ENCODE peak calls at places on chromosomes 7 and 10, in seven cellular contexts. P, I, D, G, A, X and U are unnamed samples.

GRCh38 chr10:30103595-30104310 is 44.4 kb upstream of the JCAD start:
- DNase-seq in P (no peak), I (no peak), D (no peak), G (no peak), A (no peak), X (no peak), U (no peak)

GRCh38 chr10:44907576-44907975 is 3.6 kb upstream of the TMEM72 start:
- DNase-seq in P (no peak), I (no peak), D (no peak), G (no peak), A (no peak), X (no peak), U (no peak)

GRCh38 chr10:110426294-110427153 is 71.2 kb upstream of the DUSP5 start:
- DNase-seq in P (no peak), I (no peak), D (no peak), G (no peak), A (no peak), X (no peak), U (no peak)

GRCh38 chr7:84102213-84102612 is 92.4 kb downstream of the SEMA3A start:
- DNase-seq in P (no peak), I (peak; percentile 67), D (no peak), G (no peak), A (no peak), X (no peak), U (no peak)

GRCh38 chr7:115679976-115680375 is 350.6 kb downstream of the TFEC start:
- DNase-seq in P (no peak), I (peak; percentile 29), D (no peak), G (peak; percentile 70), A (peak; percentile 56), X (no peak), U (no peak)

GRCh38 chr7:151008511-151009323 is 15.6 kb downstream of the ATG9B start:
- DNase-seq in P (no peak), I (no peak), D (peak; percentile 64), G (peak; percentile 97), A (peak; percentile 71), X (no peak), U (no peak)

GRCh38 chr7:94394399-94395140 is at the start of gene COL1A2:
- DNase-seq in P (peak; percentile 58), I (no peak), D (peak; percentile 69), G (peak; percentile 90), A (peak; percentile 52), X (peak; percentile 6), U (peak; percentile 32)

GRCh38 chr10:29618341-29619171 is 16.2 kb downstream of the SVIL start:
- DNase-seq in P (no peak), I (peak; percentile 81), D (no peak), G (peak; percentile 70), A (peak; percentile 75), X (no peak), U (no peak)

GRCh38 chr7:134707663-134708383 is 61.2 kb downstream of the BPGM start:
- DNase-seq in P (no peak), I (no peak), D (no peak), G (no peak), A (no peak), X (no peak), U (no peak)

GRCh38 chr10:77643795-77644468 is 6.3 kb upstream of the KCNMA1 start:
- DNase-seq in P (no peak), I (peak; percentile 60), D (peak; percentile 38), G (peak; percentile 81), A (peak; percentile 32), X (no peak), U (peak; percentile 40)

GRCh38 chr10:21399392-21400015 is 126.0 kb downstream of the SKIDA1 start:
- DNase-seq in P (no peak), I (peak; percentile 84), D (no peak), G (no peak), A (no peak), X (no peak), U (no peak)

GRCh38 chr7:6250364-6250833 is 22.0 kb downstream of the CYTH3 start:
- DNase-seq in P (no peak), I (peak; percentile 95), D (no peak), G (no peak), A (no peak), X (no peak), U (no peak)

GRCh38 chr7:36670585-36671431 is 53.5 kb downstream of the AOAH start:
- DNase-seq in P (no peak), I (peak; percentile 76), D (peak; percentile 32), G (peak; percentile 91), A (peak; percentile 82), X (peak; percentile 3), U (peak; percentile 64)

GRCh38 chr10:65570143-65571010 is 1355.5 kb upstream of the LRRTM3 start:
- DNase-seq in P (no peak), I (peak; percentile 36), D (peak; percentile 19), G (peak; percentile 91), A (peak; percentile 72), X (no peak), U (peak; percentile 29)

GRCh38 chr7:47188653-47189315 is 393.1 kb downstream of the TNS3 start:
- DNase-seq in P (no peak), I (no peak), D (no peak), G (no peak), A (no peak), X (no peak), U (no peak)

GRCh38 chr7:151623766-151624165 is 104.1 kb upstream of the RHEB start:
- DNase-seq in P (no peak), I (no peak), D (no peak), G (no peak), A (no peak), X (no peak), U (no peak)

GRCh38 chr7:120959929-120960484 is 9.4 kb downstream of the ING3 start:
- DNase-seq in P (no peak), I (no peak), D (no peak), G (no peak), A (no peak), X (no peak), U (no peak)

GRCh38 chr7:44486693-44487092 is 3.8 kb downstream of the NUDCD3 start:
- DNase-seq in P (no peak), I (peak; percentile 65), D (peak; percentile 63), G (no peak), A (peak; percentile 40), X (no peak), U (peak; percentile 28)

GRCh38 chr7:105581066-105581811 is at the start of gene EFCAB10:
- DNase-seq in P (no peak), I (peak; percentile 31), D (peak; percentile 53), G (peak; percentile 99), A (peak; percentile 64), X (no peak), U (peak; percentile 70)

GRCh38 chr10:119656760-119657159 is 5.6 kb downstream of the BAG3 start:
- DNase-seq in P (no peak), I (no peak), D (no peak), G (no peak), A (no peak), X (no peak), U (no peak)
- H3K4me1 ChIP-seq in P (peaks cover 85% of the 10 kb centered on the region), I (peaks cover 68% of the 10 kb centered on the region), D (peaks cover 78% of the 10 kb centered on the region), G (peaks cover 51% of the 10 kb centered on the region), A (no peaks in the 10 kb centered on the region), X (peaks cover 92% of the 10 kb centered on the region), U (peaks cover 75% of the 10 kb centered on the region)

GRCh38 chr10:48209246-48209645 is 65.2 kb downstream of the FRMPD2 start:
- DNase-seq in P (no peak), I (no peak), D (no peak), G (no peak), A (no peak), X (no peak), U (no peak)

GRCh38 chr10:48205918-48206317 is 68.6 kb downstream of the FRMPD2 start:
- DNase-seq in P (no peak), I (peak; percentile 7), D (peak; percentile 47), G (no peak), A (no peak), X (no peak), U (no peak)

GRCh38 chr10:48206470-48207250 is 67.8 kb downstream of the FRMPD2 start:
- DNase-seq in P (no peak), I (no peak), D (peak; percentile 37), G (no peak), A (no peak), X (no peak), U (no peak)

GRCh38 chr10:48210391-48210790 is 64.1 kb downstream of the FRMPD2 start:
- DNase-seq in P (no peak), I (no peak), D (no peak), G (no peak), A (no peak), X (no peak), U (no peak)

DNA sequence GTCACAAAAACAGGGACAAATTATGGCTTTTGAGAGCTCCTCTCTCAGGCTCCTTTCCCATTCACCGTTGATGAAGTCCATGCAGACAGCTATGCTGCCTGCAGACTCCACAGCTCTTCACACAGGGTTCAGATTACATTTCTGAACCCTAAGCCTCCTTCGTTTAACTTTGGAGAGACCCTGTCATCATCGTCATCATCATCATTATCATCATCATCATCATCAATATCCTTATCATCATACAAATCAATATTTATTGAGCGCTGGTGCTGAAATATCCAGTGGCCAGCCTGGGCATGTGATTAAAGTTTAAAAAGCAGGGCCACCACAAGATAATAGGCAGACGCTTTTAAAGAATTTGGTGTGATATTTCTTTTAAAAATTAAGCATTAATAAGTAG is 66.6 kb downstream of the FRMPD2 start:
- DNase-seq in P (no peak), I (no peak), D (no peak), G (no peak), A (no peak), X (no peak), U (no peak)
- H3K36me3 ChIP-seq in P (no peaks in the 10 kb centered on the region), I (no peaks in the 10 kb centered on the region), D (no peaks in the 10 kb centered on the region), G (no peaks in the 10 kb centered on the region), A (no peaks in the 10 kb centered on the region), X (no peaks in the 10 kb centered on the region), U (no peaks in the 10 kb centered on the region)

GRCh38 chr7:2526659-2527504 is 7.3 kb downstream of the LFNG start:
- DNase-seq in P (no peak), I (no peak), D (no peak), G (no peak), A (peak; percentile 66), X (no peak), U (no peak)

GRCh38 chr7:2529161-2530075 is 9.8 kb downstream of the LFNG start:
- DNase-seq in P (no peak), I (no peak), D (peak; percentile 80), G (no peak), A (peak; percentile 62), X (peak; percentile 67), U (peak; percentile 63)

GRCh38 chr7:2525931-2526630 is 6.5 kb downstream of the LFNG start:
- DNase-seq in P (no peak), I (no peak), D (no peak), G (peak; percentile 66), A (peak; percentile 46), X (no peak), U (no peak)

GRCh38 chr7:2528481-2529095 is 9.0 kb downstream of the LFNG start:
- DNase-seq in P (no peak), I (no peak), D (no peak), G (no peak), A (no peak), X (no peak), U (no peak)

GRCh38 chr7:2527505-2528464 is 8.2 kb downstream of the LFNG start:
- DNase-seq in P (no peak), I (peak; percentile 52), D (no peak), G (no peak), A (peak; percentile 81), X (no peak), U (no peak)
- H3K4me1 ChIP-seq in P (peaks cover 34% of the 10 kb centered on the region), I (peaks cover 80% of the 10 kb centered on the region), D (peaks cover 67% of the 10 kb centered on the region), G (peaks cover 23% of the 10 kb centered on the region), A (peaks cover 68% of the 10 kb centered on the region), X (peaks cover 92% of the 10 kb centered on the region), U (peaks cover 91% of the 10 kb centered on the region)

DNA sequence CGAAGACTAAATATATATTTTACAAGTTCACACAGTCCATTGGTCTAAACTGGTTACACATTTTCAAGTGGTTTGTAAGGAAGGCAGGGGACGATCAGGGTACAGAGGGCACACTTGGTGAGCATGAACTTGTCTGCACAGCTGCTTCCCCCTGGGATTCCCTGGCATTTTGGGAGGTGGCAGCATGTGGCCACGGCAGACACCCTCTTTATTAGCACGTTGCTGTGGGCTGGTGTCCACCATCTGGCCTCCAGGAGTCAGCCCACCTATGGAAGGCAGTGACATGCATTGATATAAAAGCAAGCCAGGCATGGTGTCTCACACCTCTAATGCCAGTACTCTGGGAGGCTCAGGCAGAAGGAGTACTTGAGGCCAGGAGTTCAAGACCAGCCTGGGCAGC is 350.2 kb downstream of the TYW1 start:
- DNase-seq in P (no peak), I (no peak), D (no peak), G (peak; percentile 35), A (peak; percentile 4), X (no peak), U (no peak)
- H3K36me3 ChIP-seq in P (no peaks in the 10 kb centered on the region), I (no peaks in the 10 kb centered on the region), D (no peaks in the 10 kb centered on the region), G (no peaks in the 10 kb centered on the region), A (no peaks in the 10 kb centered on the region), X (no peaks in the 10 kb centered on the region), U (peaks cover 11% of the 10 kb centered on the region)